ENCODE peak calls at places on chromosomes 2 and 18, in four cellular contexts. One of them, this sample, is unnamed.

GRCh38 chr2:30026091-30027055 is 105.0 kb upstream of the ALK start:
- DNase-seq in AG09309: peak
- DNase-seq in A549: peak
- DNase-seq in fibroblast of the aortic adventitia: peak
- DNase-seq in this sample: peak

GRCh38 chr18:31301201-31301655 is 16.7 kb upstream of the DSG1 start:
- DNase-seq in fibroblast of the aortic adventitia: no peak
- DNase-seq in A549: peak
- DNase-seq in AG09309: no peak
- DNase-seq in this sample: no peak

GRCh38 chr2:111057721-111058120 is 63.0 kb upstream of the BCL2L11 start:
- DNase-seq in A549: no peak
- DNase-seq in fibroblast of the aortic adventitia: no peak
- DNase-seq in AG09309: no peak
- DNase-seq in this sample: no peak

GRCh38 chr2:201880620-201881381 is 74.5 kb downstream of the CDK15 start:
- DNase-seq in A549: no peak
- DNase-seq in fibroblast of the aortic adventitia: peak
- DNase-seq in AG09309: peak
- DNase-seq in this sample: peak

GRCh38 chr2:232633413-232634318 is at the start of gene EFHD1:
- DNase-seq in AG09309: no peak
- DNase-seq in A549: peak
- DNase-seq in fibroblast of the aortic adventitia: peak
- DNase-seq in this sample: peak

GRCh38 chr2:85734942-85735608 is 18.7 kb upstream of the ATOH8 start:
- DNase-seq in AG09309: no peak
- DNase-seq in A549: no peak
- DNase-seq in fibroblast of the aortic adventitia: peak
- DNase-seq in this sample: no peak

GRCh38 chr2:69216535-69217332 is 170.3 kb downstream of the GFPT1 start:
- DNase-seq in AG09309: peak
- DNase-seq in fibroblast of the aortic adventitia: peak
- DNase-seq in A549: no peak
- DNase-seq in this sample: peak

GRCh38 chr2:10720306-10720705 is 1.1 kb upstream of the ATP6V1C2 start:
- DNase-seq in AG09309: no peak
- DNase-seq in A549: no peak
- DNase-seq in fibroblast of the aortic adventitia: no peak
- DNase-seq in this sample: no peak

GRCh38 chr2:241217320-241218031 is 29.0 kb downstream of the ANO7 start:
- DNase-seq in A549: peak
- DNase-seq in fibroblast of the aortic adventitia: peak
- DNase-seq in AG09309: peak
- DNase-seq in this sample: peak

GRCh38 chr18:11859903-11860407 is 8.7 kb downstream of the CHMP1B start:
- DNase-seq in fibroblast of the aortic adventitia: peak
- DNase-seq in AG09309: no peak
- DNase-seq in A549: peak
- DNase-seq in this sample: peak

GRCh38 chr18:12531747-12532146 is 124.0 kb downstream of the PRELID3A start:
- DNase-seq in AG09309: no peak
- DNase-seq in A549: no peak
- DNase-seq in fibroblast of the aortic adventitia: no peak
- DNase-seq in this sample: peak

GRCh38 chr2:107932986-107933385 is 53.3 kb upstream of the SLC5A7 start:
- DNase-seq in AG09309: no peak
- DNase-seq in fibroblast of the aortic adventitia: peak
- DNase-seq in A549: peak
- DNase-seq in this sample: peak

GRCh38 chr2:26184555-26185303 is 11.8 kb downstream of the GAREM2 start:
- DNase-seq in AG09309: peak
- DNase-seq in A549: peak
- DNase-seq in fibroblast of the aortic adventitia: peak
- DNase-seq in this sample: peak
- TF ChIP-seq CTCF in AG09309: peak
- TF ChIP-seq CTCF in A549: peak
- TF ChIP-seq CTCF in fibroblast of the aortic adventitia: peak
- TF ChIP-seq CTCF in this sample: peak

DNA sequence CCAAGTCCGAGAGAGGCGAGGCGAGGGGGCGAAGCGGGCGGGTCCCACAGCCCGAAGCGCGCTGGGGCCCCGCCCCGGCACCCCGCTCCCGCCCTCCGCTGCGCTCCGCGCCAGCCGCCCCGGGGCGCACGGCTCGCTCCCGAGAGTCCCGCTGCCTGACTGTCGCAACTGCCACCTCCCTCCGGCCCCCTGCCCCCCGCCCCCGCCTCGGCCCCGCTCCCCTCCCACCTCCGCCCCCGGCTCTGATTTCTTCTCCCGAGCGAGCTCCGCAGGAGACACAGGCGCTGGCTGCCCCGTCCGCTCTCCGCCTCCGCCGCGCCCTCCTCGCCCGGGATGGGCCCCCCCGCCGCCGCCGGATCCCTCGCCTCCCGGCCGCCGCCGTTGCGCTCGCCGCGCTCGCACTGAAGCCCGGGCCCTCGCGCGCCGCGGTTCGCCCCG is at the start of gene WNT6:
- DNase-seq in AG09309: no peak
- DNase-seq in A549: no peak
- DNase-seq in fibroblast of the aortic adventitia: no peak
- DNase-seq in this sample: no peak
- H3K4me3 ChIP-seq in AG09309: no peak
- H3K4me3 ChIP-seq in A549: peak
- H3K4me3 ChIP-seq in fibroblast of the aortic adventitia: no peak
- H3K4me3 ChIP-seq in this sample: no peak

GRCh38 chr18:79026491-79026890 is 42.7 kb upstream of the ATP9B start:
- DNase-seq in AG09309: no peak
- DNase-seq in fibroblast of the aortic adventitia: no peak
- DNase-seq in A549: no peak
- DNase-seq in this sample: no peak
- TF ChIP-seq CTCF in AG09309: no peak
- TF ChIP-seq CTCF in fibroblast of the aortic adventitia: no peak
- TF ChIP-seq CTCF in A549: no peak
- TF ChIP-seq CTCF in this sample: no peak

GRCh38 chr2:65374999-65375398 is 57.4 kb downstream of the SPRED2 start:
- DNase-seq in A549: no peak
- DNase-seq in AG09309: no peak
- DNase-seq in fibroblast of the aortic adventitia: no peak
- DNase-seq in this sample: no peak
- H3K4me3 ChIP-seq in A549: no peak
- H3K4me3 ChIP-seq in AG09309: no peak
- H3K4me3 ChIP-seq in fibroblast of the aortic adventitia: no peak
- H3K4me3 ChIP-seq in this sample: no peak

DNA sequence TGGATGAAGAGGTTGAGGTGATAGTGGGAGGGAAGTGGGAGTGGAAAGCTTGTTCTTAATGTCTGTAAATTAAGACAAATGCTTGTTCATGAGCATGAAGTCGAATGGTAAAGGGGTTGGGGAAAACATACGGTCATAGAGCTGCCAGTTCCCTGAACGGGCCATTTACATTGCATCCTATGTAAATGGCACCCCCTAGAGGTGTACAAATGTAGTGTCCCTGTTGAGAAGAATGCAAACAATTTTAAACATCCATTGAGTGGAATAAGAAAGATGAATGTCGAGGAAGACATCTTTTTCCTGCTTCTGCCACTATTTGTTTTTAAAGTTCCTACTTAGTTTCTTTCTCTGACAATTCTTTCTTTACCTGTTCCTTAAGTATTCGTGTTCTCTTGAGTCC is 155.7 kb downstream of the RDH14 start:
- DNase-seq in A549: peak
- DNase-seq in AG09309: no peak
- DNase-seq in fibroblast of the aortic adventitia: no peak
- DNase-seq in this sample: no peak
- TF ChIP-seq CTCF in A549: peak
- TF ChIP-seq CTCF in AG09309: no peak
- TF ChIP-seq CTCF in fibroblast of the aortic adventitia: peak
- TF ChIP-seq CTCF in this sample: peak

GRCh38 chr2:673615-674318 is 3.4 kb downstream of the TMEM18 start:
- DNase-seq in fibroblast of the aortic adventitia: peak
- DNase-seq in A549: no peak
- DNase-seq in AG09309: peak
- DNase-seq in this sample: peak
- H3K4me3 ChIP-seq in fibroblast of the aortic adventitia: no peak
- H3K4me3 ChIP-seq in A549: no peak
- H3K4me3 ChIP-seq in AG09309: no peak
- H3K4me3 ChIP-seq in this sample: no peak

DNA sequence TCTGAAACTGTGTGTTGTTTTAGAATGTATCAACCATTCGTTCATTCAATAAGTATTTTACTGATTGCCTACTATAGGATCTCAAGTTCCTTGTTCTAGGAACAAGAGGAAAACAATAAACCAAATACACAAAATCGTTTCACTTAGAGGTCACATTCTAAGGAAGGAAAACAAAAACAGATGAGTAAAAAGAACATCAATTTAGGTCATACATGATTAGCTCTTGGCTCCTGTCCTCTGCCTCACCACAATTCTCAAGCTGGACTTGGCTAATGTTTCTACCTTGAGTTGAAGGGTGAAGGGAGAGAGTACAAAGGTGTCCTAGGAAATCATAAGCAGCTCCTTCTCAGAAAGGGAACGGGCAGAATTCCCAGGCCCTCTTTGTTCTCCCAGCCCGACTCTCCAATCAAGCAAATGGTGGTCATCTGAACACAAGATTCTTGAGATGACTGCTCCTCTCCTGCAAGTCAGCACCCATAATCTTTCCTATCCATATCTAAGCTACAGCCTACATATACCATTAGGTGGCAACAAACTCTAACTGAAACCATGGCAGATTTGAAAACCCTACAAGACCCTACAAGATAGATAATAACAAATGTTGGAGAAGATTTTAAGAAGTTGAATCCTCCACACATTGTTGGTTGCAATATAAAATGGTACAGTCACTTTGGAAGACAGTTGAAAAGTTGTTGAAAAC is 76.0 kb downstream of the CBLN2 start:
- DNase-seq in A549: no peak
- DNase-seq in AG09309: no peak
- DNase-seq in fibroblast of the aortic adventitia: no peak
- DNase-seq in this sample: peak
- TF ChIP-seq CTCF in A549: no peak
- TF ChIP-seq CTCF in AG09309: no peak
- TF ChIP-seq CTCF in fibroblast of the aortic adventitia: no peak
- TF ChIP-seq CTCF in this sample: no peak